ENCODE peak calls at places on chromosomes 1 and 21, in seven cellular contexts. H is mesendoderm, G is neuronal stem cell, T is IMR-90, L is trophoblast cell, K is mesenchymal stem cell, X is H9. U is an unnamed sample.

GRCh38 chr1:94250341-94250740 is 13.0 kb upstream of the ARHGAP29 start:
- DNase-seq in H (peak), G (no peak), T (no peak), L (peak), K (no peak), X (no peak), U (no peak)

GRCh38 chr1:16020325-16020724 is 1.5 kb upstream of the CLCNKA start:
- DNase-seq in H (no peak), G (no peak), T (no peak), L (no peak), K (no peak), X (no peak), U (no peak)

GRCh38 chr1:113756461-113756860 is 2.8 kb downstream of the PHTF1 start:
- DNase-seq in H (no peak), G (no peak), T (no peak), L (no peak), K (no peak), X (no peak), U (no peak)

GRCh38 chr1:17021896-17022295 is 10.2 kb upstream of the ATP13A2 start:
- DNase-seq in H (no peak), G (no peak), T (no peak), L (no peak), K (no peak), X (no peak), U (no peak)

GRCh38 chr1:47515390-47515789 is 77.5 kb downstream of the FOXD2 start:
- DNase-seq in H (peak), G (no peak), T (no peak), L (no peak), K (no peak), X (no peak), U (no peak)

GRCh38 chr1:198639581-198640235 is 868 bp downstream of the PTPRC start:
- DNase-seq in H (no peak), G (no peak), T (no peak), L (no peak), K (no peak), X (no peak), U (no peak)

GRCh38 chr1:6353605-6353947 is 40.0 kb downstream of the ACOT7 start:
- DNase-seq in H (no peak), G (no peak), T (no peak), L (no peak), K (no peak), X (no peak), U (no peak)

GRCh38 chr21:23899561-23899960 is 1707.7 kb downstream of the MRPL39 start:
- DNase-seq in H (no peak), G (no peak), T (no peak), L (no peak), K (no peak), X (no peak), U (no peak)

GRCh38 chr1:41330588-41331545 is 30.4 kb upstream of the FOXO6 start:
- DNase-seq in H (peak), G (no peak), T (no peak), L (no peak), K (peak), X (peak), U (peak)

GRCh38 chr1:230141002-230141648 is 74.1 kb downstream of the GALNT2 start:
- DNase-seq in H (no peak), G (no peak), T (peak), L (no peak), K (peak), X (no peak), U (no peak)

GRCh38 chr1:204344665-204345064 is 15.1 kb downstream of the PLEKHA6 start:
- DNase-seq in H (no peak), G (no peak), T (no peak), L (no peak), K (no peak), X (no peak), U (no peak)

GRCh38 chr1:228228601-228229074 is 20.8 kb downstream of the OBSCN start:
- DNase-seq in H (no peak), G (no peak), T (peak), L (peak), K (peak), X (no peak), U (no peak)

GRCh38 chr1:190168893-190169292 is 308.8 kb downstream of the BRINP3 start:
- DNase-seq in H (no peak), G (no peak), T (peak), L (peak), K (no peak), X (no peak), U (no peak)
- H3K23ac ChIP-seq in H (no peak), G (no peak), T (no peak), L (no peak), K (no peak), X (no peak), U (no peak)

DNA sequence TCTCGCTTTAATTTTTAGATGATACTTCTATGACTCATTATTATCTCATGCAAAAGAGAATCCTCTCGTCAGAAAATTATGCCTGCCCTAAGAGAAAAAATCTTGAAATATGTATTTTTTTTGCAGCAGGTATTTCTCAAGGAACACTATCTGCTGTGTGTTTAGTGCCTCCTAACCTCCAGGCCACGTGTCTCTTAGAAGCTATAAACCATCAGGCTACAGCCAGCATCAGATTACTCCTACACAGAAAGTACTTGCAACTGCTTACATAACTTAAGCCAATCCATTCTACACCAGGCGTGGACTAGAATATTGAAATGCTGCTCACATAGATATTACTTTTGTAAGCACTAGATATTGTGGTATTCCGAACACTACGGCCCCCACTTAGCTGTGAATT is 933.4 kb downstream of the PLA2G4A start:
- DNase-seq in H (no peak), G (no peak), T (peak), L (no peak), K (no peak), X (no peak), U (no peak)
- H3K23ac ChIP-seq in H (no peak), G (no peak), T (no peak), L (no peak), K (no peak), X (no peak), U (no peak)

GRCh38 chr1:30721311-30722174 is 1.8 kb downstream of the MATN1 start:
- DNase-seq in H (no peak), G (no peak), T (no peak), L (no peak), K (no peak), X (no peak), U (no peak)
- H3K23ac ChIP-seq in H (no peak), G (peak), T (no peak), L (no peak), K (no peak), X (no peak), U (no peak)

DNA sequence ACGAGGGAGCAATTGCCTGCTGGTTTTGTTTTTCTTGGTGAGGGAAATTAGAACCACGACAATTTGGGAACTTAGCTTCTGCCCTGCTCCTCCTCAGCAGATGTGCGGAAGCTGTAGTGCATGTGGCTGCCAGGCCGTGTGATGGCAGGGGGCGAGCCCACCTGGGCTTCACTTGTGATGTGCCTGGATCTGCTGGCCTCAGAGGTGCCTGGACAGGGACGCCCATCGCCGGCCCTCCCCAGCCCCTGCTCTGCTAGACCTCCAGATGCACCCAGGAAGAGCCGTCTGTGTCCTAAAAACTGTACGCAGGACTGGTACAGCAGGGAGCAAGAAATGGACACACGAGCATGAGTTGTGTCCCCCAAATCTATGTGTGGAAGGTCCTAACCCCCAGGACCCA is 28.6 kb upstream of the C1orf174 start:
- DNase-seq in H (no peak), G (no peak), T (no peak), L (no peak), K (no peak), X (no peak), U (no peak)
- H3K23ac ChIP-seq in H (no peak), G (no peak), T (no peak), L (no peak), K (no peak), X (no peak), U (no peak)

GRCh38 chr1:22529901-22530621 is 33.2 kb upstream of the EPHA8 start:
- DNase-seq in H (peak), G (no peak), T (no peak), L (no peak), K (no peak), X (peak), U (no peak)
- H3K23ac ChIP-seq in H (no peak), G (no peak), T (no peak), L (no peak), K (no peak), X (no peak), U (no peak)

GRCh38 chr1:166089804-166090203 is 77.0 kb downstream of the FAM78B start:
- DNase-seq in H (peak), G (no peak), T (no peak), L (no peak), K (no peak), X (no peak), U (no peak)
- H3K23ac ChIP-seq in H (no peak), G (no peak), T (no peak), L (no peak), K (no peak), X (no peak), U (no peak)

GRCh38 chr1:58318157-58318665 is 228.3 kb downstream of the OMA1 start:
- DNase-seq in H (no peak), G (no peak), T (no peak), L (no peak), K (no peak), X (no peak), U (no peak)

GRCh38 chr1:58310881-58311280 is 235.6 kb downstream of the OMA1 start:
- DNase-seq in H (peak), G (no peak), T (no peak), L (no peak), K (no peak), X (no peak), U (no peak)

GRCh38 chr1:58317086-58317485 is 229.4 kb downstream of the OMA1 start:
- DNase-seq in H (no peak), G (no peak), T (no peak), L (no peak), K (no peak), X (no peak), U (no peak)

GRCh38 chr1:58317694-58318093 is 228.8 kb downstream of the OMA1 start:
- DNase-seq in H (no peak), G (no peak), T (no peak), L (no peak), K (no peak), X (no peak), U (no peak)

DNA sequence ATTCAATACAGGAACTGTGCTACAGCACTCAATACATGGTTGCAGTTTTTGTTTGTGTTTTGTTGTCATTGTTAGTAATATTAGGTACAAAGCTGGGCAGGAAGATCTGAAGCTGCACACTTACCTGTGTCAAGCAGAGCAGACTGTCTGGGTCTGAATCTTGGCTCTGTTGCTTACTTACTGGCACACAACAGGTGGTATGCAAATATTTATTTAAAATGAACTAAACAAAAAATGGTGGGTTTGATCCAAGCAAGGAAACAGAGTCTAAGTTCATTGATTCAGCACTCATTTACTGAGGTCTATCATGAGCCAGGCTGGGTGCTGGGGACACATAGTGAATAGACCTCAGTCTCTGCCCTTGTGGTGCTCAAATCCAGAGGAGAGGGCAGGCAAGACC is 230.4 kb downstream of the OMA1 start:
- DNase-seq in H (no peak), G (no peak), T (no peak), L (no peak), K (no peak), X (no peak), U (no peak)
- H3K23ac ChIP-seq in H (no peak), G (no peak), T (no peak), L (no peak), K (no peak), X (no peak), U (no peak)

DNA sequence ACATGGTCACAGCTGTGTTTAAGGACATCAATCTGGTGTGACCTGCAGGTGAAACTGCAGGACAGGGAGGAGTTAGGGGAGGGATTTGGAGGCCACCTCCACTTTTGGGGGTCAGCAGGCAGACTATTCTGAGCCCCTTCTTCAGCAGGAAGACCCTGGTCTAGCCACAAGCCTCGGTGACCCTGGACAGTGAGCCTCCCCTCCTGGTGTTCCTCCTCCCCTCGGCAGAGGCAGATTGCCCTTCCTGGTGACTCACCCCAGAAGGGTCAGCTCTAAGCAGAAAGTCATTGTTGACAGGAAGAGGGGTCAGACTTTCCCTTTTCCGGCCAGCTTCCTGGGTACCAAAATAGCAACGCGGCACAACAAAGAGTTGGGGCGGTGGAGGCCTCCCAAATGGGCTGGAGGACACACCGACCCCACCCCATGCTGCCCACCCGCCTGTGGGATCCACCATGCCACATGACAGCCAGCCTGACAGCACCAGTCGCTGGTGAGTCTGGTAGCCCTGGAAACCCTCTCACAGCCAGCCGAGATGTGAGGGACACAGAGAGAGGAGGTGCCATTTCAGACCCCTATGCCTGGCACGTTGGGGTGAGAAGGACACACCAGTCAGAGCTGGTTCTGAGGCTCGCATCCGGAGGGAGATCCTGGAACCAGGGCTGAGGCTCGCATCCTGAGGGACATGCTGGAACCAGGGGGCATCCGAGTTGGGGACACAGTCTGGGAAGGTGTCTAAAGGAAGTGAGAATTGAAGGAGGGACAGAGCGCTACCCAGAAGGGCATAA is 14.7 kb upstream of the CSF1 start:
- DNase-seq in H (no peak), G (no peak), T (peak), L (no peak), K (peak), X (no peak), U (no peak)
- H3K23ac ChIP-seq in H (no peak), G (no peak), T (peak), L (no peak), K (no peak), X (no peak), U (no peak)

GRCh38 chr1:98088361-98088760 is 167.5 kb upstream of the DPYD start:
- DNase-seq in H (no peak), G (no peak), T (no peak), L (no peak), K (no peak), X (no peak), U (no peak)
- H3K23ac ChIP-seq in H (no peak), G (no peak), T (no peak), L (no peak), K (no peak), X (no peak), U (no peak)

GRCh38 chr1:9440763-9441194 is 98.5 kb upstream of the SLC25A33 start:
- DNase-seq in H (no peak), G (no peak), T (no peak), L (no peak), K (no peak), X (no peak), U (no peak)

GRCh38 chr1:9440261-9440660 is 99.0 kb upstream of the SLC25A33 start:
- DNase-seq in H (no peak), G (no peak), T (no peak), L (no peak), K (no peak), X (no peak), U (no peak)

GRCh38 chr1:9439074-9439761 is 100.0 kb upstream of the SLC25A33 start:
- DNase-seq in H (no peak), G (no peak), T (no peak), L (peak), K (no peak), X (no peak), U (no peak)

GRCh38 chr1:9437931-9438330 is 101.3 kb upstream of the SLC25A33 start:
- DNase-seq in H (peak), G (no peak), T (peak), L (no peak), K (peak), X (no peak), U (no peak)

DNA sequence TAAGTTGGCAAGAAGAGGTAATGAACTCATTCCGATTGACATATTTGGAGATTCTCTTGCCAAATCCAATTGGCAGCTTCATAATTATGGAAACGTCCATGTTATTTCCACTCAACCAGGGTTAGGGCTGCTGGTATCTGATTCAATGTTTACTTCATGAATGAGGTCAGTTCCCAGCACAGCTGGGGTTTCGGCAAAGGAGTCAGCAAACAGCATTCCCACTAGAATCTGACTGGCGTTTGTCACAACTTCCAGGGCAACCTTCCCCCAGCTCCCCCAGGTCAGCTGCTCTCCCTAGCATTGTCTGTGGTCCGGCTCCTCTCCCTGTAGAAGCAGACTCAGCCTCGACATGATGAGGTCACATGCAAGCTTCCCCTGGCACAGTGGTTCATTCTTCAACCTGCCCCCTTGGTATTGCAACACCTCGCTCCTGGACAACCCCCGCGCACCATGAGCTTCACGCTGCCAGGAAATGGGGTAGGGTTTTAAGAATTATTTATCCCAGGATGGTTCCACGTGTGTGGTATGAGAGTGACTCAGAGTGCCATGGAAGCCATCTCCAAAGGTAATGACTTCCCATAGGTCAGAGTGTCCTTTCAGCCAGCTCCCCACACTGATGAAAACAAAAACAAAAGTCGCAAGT is 100.7 kb upstream of the SLC25A33 start:
- DNase-seq in H (peak), G (no peak), T (peak), L (peak), K (peak), X (no peak), U (no peak)
- H3K23ac ChIP-seq in H (no peak), G (no peak), T (peak), L (no peak), K (no peak), X (no peak), U (no peak)